ENCODE peak calls at places on chromosomes 6 and 20, in five cellular contexts. W is tibial artery, S is endodermal cell, F is endothelial cell of umbilical vein, O is upper lobe of left lung. A is an unnamed sample.

GRCh38 chr6:134230087-134230717 is 87.7 kb downstream of the SGK1 start:
- DNase-seq in W (peak; percentile 54), S (no peak), F (peak; percentile 27), O (peak; percentile 73), A (no peak)

GRCh38 chr20:62837790-62838458 is 21.1 kb downstream of the COL9A3 start:
- DNase-seq in W (no peak), S (no peak), F (no peak), O (no peak), A (no peak)

GRCh38 chr6:37766717-37767116 is 52.8 kb upstream of the ZFAND3 start:
- DNase-seq in W (no peak), S (no peak), F (no peak), O (no peak), A (no peak)

GRCh38 chr6:33665957-33666356 is 44.8 kb downstream of the ITPR3 start:
- DNase-seq in W (no peak), S (peak; percentile 69), F (no peak), O (no peak), A (no peak)

GRCh38 chr20:35129647-35130069 is 17.5 kb downstream of the EDEM2 start:
- DNase-seq in W (no peak), S (no peak), F (peak; percentile 70), O (no peak), A (no peak)

GRCh38 chr6:115945806-115946205 is 114.9 kb downstream of the FRK start:
- DNase-seq in W (no peak), S (no peak), F (no peak), O (no peak), A (no peak)

GRCh38 chr20:52869698-52870288 is 102.4 kb upstream of the TSHZ2 start:
- DNase-seq in W (no peak), S (no peak), F (no peak), O (no peak), A (no peak)

GRCh38 chr6:35048031-35048613 is 93.0 kb downstream of the TCP11 start:
- DNase-seq in W (peak; percentile 45), S (peak; percentile 74), F (peak; percentile 13), O (peak; percentile 51), A (no peak)

GRCh38 chr6:51005779-51006178 is 187.1 kb downstream of the TFAP2B start:
- DNase-seq in W (no peak), S (no peak), F (no peak), O (no peak), A (no peak)

GRCh38 chr6:72977114-72977513 is 248.2 kb downstream of the KHDC1L start:
- DNase-seq in W (no peak), S (no peak), F (no peak), O (no peak), A (no peak)

GRCh38 chr20:22341508-22341907 is 242.9 kb downstream of the FOXA2 start:
- DNase-seq in W (no peak), S (no peak), F (no peak), O (no peak), A (no peak)

GRCh38 chr6:52260634-52261033 is 16.3 kb upstream of the IL17F start:
- DNase-seq in W (no peak), S (no peak), F (no peak), O (no peak), A (no peak)

GRCh38 chr6:52261229-52261628 is 16.9 kb upstream of the IL17F start:
- DNase-seq in W (no peak), S (no peak), F (no peak), O (no peak), A (no peak)

GRCh38 chr6:52262620-52263344 is 18.5 kb upstream of the IL17F start:
- DNase-seq in W (no peak), S (no peak), F (no peak), O (no peak), A (no peak)

GRCh38 chr6:52263709-52264320 is 19.5 kb upstream of the IL17F start:
- DNase-seq in W (peak; percentile 46), S (peak; percentile 89), F (peak; percentile 70), O (peak; percentile 47), A (peak; percentile 43)
- H3K36me3 ChIP-seq in W (peaks cover 29% of the 10 kb centered on the region), S (peaks cover 78% of the 10 kb centered on the region), F (peaks cover 24% of the 10 kb centered on the region), O (peaks cover 64% of the 10 kb centered on the region), A (no peaks in the 10 kb centered on the region)

GRCh38 chr20:45029884-45030283 is 63.6 kb downstream of the STK4 start:
- DNase-seq in W (no peak), S (no peak), F (no peak), O (no peak), A (no peak)
- H3K36me3 ChIP-seq in W (peaks cover 12% of the 10 kb centered on the region), S (peaks cover 24% of the 10 kb centered on the region), F (no peaks in the 10 kb centered on the region), O (peaks cover 47% of the 10 kb centered on the region), A (peaks cover 24% of the 10 kb centered on the region)

DNA sequence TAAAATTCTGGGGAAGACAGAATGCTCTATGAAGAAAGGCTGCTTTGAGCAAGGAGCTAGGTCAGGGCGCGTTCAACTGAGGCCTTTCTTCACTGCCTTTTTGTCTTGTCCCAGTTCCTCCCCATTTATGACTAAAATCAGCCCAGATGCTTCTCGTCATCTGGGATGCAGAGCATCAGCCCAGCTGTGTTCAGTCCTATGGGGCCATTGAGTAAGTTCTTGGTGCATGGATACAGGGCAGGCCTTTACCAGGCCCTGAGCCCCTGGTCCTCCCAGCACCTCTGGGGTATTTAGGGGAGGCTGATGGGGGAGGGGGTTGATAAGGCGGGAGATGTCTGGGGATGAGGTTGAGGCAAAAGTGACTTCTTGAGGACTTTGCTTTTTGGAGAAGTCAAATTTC is 55.7 kb downstream of the PTPN1 start:
- DNase-seq in W (no peak), S (no peak), F (no peak), O (no peak), A (no peak)
- H3K36me3 ChIP-seq in W (peaks cover 31% of the 10 kb centered on the region), S (peaks cover 67% of the 10 kb centered on the region), F (peaks cover 18% of the 10 kb centered on the region), O (peaks cover 86% of the 10 kb centered on the region), A (no peaks in the 10 kb centered on the region)

GRCh38 chr20:23369424-23369823 is 7.4 kb downstream of the GZF1 start:
- DNase-seq in W (no peak), S (no peak), F (no peak), O (no peak), A (no peak)
- H3K36me3 ChIP-seq in W (peaks cover 36% of the 10 kb centered on the region), S (peaks cover 98% of the 10 kb centered on the region), F (peaks cover 48% of the 10 kb centered on the region), O (peaks cover 86% of the 10 kb centered on the region), A (peaks cover 55% of the 10 kb centered on the region)

DNA sequence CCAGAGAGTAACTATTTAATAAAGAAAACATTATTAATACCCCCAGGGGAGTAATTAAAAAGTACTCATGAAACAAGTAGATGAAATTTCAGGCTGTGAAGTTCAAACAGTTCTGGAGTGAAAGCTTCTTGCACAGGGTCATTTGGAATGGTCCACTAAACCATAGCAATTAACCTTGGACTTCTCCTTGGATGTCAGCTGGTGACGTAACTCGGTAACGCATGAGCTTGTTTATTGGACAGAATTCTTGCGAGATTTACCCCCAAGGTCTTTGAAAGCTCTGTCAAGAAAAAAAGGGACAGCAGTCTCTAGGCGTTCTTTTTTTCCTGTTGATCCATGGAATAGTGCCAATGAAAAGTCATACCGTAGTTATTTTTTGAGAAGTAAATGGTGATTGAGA is 2.2 kb downstream of the CD83 start:
- DNase-seq in W (no peak), S (no peak), F (no peak), O (no peak), A (no peak)
- H3K36me3 ChIP-seq in W (no peaks in the 10 kb centered on the region), S (no peaks in the 10 kb centered on the region), F (no peaks in the 10 kb centered on the region), O (no peaks in the 10 kb centered on the region), A (no peaks in the 10 kb centered on the region)

GRCh38 chr6:110885526-110885925 is 10.9 kb downstream of the AMD1 start:
- DNase-seq in W (no peak), S (no peak), F (no peak), O (no peak), A (no peak)

GRCh38 chr6:110881929-110882629 is 7.5 kb downstream of the AMD1 start:
- DNase-seq in W (no peak), S (no peak), F (no peak), O (no peak), A (no peak)

GRCh38 chr6:110880651-110881050 is 6.1 kb downstream of the AMD1 start:
- DNase-seq in W (no peak), S (no peak), F (no peak), O (no peak), A (no peak)

GRCh38 chr6:110884321-110884720 is 9.7 kb downstream of the AMD1 start:
- DNase-seq in W (no peak), S (no peak), F (no peak), O (no peak), A (no peak)

DNA sequence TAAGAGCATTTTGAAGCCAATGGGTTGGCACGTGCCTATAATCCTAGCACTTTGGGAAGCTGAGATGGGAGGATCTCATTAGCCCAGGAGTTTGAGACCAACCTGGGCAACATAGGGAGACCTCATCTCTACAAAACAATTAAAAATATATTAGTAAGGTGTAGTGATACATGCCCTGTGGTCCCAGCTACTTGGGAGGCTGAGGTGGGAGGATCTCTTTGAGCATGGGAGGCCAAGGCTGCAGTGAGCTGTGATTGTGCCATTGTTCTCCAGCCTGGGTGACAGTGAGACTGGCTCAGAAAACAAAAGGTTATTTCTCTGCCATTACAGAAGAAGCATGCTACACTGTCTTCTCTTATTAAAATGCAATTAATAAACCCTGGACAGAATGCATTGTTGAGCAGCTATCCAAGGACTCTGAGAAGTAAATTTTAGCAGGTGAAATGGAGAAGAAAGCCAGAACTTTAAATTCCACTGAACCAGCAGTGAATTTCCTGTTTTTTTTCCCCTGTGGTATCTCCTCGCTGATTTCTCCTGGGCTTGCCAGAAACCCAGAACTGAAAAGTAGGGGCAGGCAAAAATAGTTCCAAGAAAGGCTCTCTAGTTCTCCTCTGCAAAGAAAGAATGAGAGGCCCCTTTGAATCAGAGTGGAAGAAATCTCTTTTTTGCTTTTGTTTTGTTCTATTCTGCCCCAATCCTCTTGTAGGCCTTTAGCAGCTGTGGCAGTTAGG is 8.4 kb downstream of the AMD1 start:
- DNase-seq in W (no peak), S (no peak), F (no peak), O (no peak), A (no peak)
- H3K36me3 ChIP-seq in W (no peaks in the 10 kb centered on the region), S (peaks cover 32% of the 10 kb centered on the region), F (no peaks in the 10 kb centered on the region), O (no peaks in the 10 kb centered on the region), A (no peaks in the 10 kb centered on the region)

GRCh38 chr6:143934867-143935266 is 70.6 kb downstream of the ZC2HC1B start:
- DNase-seq in W (no peak), S (no peak), F (no peak), O (no peak), A (no peak)
- H3K36me3 ChIP-seq in W (no peaks in the 10 kb centered on the region), S (no peaks in the 10 kb centered on the region), F (no peaks in the 10 kb centered on the region), O (no peaks in the 10 kb centered on the region), A (no peaks in the 10 kb centered on the region)

DNA sequence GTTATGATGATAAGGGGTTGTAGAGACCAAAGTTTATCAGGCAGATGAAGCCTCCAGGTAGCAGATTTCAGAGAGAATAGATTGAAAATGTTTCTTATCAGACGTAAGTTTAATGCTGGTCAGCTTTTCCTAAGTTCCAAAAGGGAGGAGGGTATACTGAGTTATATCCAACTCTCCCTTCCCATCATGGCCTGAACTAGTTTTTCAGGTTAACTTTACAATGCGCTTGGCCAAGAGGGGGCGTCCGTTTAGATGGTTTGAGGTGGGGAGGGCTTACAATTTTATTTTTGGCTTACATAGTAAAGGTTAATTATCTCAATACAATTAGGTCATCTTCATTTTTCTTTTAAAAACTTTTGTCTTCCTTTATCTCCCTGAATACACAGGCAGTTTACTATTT is 19.4 kb upstream of the IL22RA2 start:
- DNase-seq in W (no peak), S (no peak), F (no peak), O (no peak), A (no peak)
- H3K36me3 ChIP-seq in W (peaks cover 4% of the 10 kb centered on the region), S (peaks cover 14% of the 10 kb centered on the region), F (peaks cover 2% of the 10 kb centered on the region), O (peaks cover 11% of the 10 kb centered on the region), A (peaks cover 11% of the 10 kb centered on the region)

A was measured in gastrocnemius medialis.